ENCODE peak calls at places on chromosomes 16 and 17, in five cellular contexts. One of them, this sample, is unnamed.

GRCh38 chr16:85580684-85581083 is 32.4 kb upstream of the GSE1 start:
- DNase-seq in PC-3: no peak
- DNase-seq in GM23248: no peak
- DNase-seq in neural progenitor cell: no peak
- DNase-seq in HCT116: no peak
- DNase-seq in this sample: no peak

GRCh38 chr17:21239680-21240374 is 13.4 kb downstream of the NATD1 start:
- DNase-seq in PC-3: peak
- DNase-seq in GM23248: peak
- DNase-seq in HCT116: no peak
- DNase-seq in neural progenitor cell: peak
- DNase-seq in this sample: peak

GRCh38 chr16:10641953-10642949 is 52.5 kb downstream of the TEKT5 start:
- DNase-seq in PC-3: no peak
- DNase-seq in GM23248: no peak
- DNase-seq in HCT116: no peak
- DNase-seq in neural progenitor cell: peak
- DNase-seq in this sample: no peak

GRCh38 chr17:3977387-3977786 is 13.2 kb upstream of the ATP2A3 start:
- DNase-seq in GM23248: no peak
- DNase-seq in neural progenitor cell: no peak
- DNase-seq in PC-3: no peak
- DNase-seq in HCT116: no peak
- DNase-seq in this sample: no peak

GRCh38 chr17:63842173-63842539 is 329 bp downstream of the SMARCD2 start:
- DNase-seq in PC-3: no peak
- DNase-seq in neural progenitor cell: no peak
- DNase-seq in HCT116: no peak
- DNase-seq in GM23248: no peak
- DNase-seq in this sample: no peak

GRCh38 chr17:80101946-80102706 is 745 bp downstream of the GAA start:
- DNase-seq in GM23248: peak
- DNase-seq in neural progenitor cell: peak
- DNase-seq in HCT116: no peak
- DNase-seq in PC-3: peak
- DNase-seq in this sample: no peak

GRCh38 chr16:35745191-35745590 is 2285.8 kb downstream of the TP53TG3F start:
- DNase-seq in neural progenitor cell: no peak
- DNase-seq in HCT116: no peak
- DNase-seq in PC-3: no peak
- DNase-seq in GM23248: no peak
- DNase-seq in this sample: no peak

GRCh38 chr16:66521951-66522771 is 27.8 kb downstream of the TK2 start:
- DNase-seq in GM23248: peak
- DNase-seq in HCT116: peak
- DNase-seq in PC-3: peak
- DNase-seq in neural progenitor cell: no peak
- DNase-seq in this sample: peak

DNA sequence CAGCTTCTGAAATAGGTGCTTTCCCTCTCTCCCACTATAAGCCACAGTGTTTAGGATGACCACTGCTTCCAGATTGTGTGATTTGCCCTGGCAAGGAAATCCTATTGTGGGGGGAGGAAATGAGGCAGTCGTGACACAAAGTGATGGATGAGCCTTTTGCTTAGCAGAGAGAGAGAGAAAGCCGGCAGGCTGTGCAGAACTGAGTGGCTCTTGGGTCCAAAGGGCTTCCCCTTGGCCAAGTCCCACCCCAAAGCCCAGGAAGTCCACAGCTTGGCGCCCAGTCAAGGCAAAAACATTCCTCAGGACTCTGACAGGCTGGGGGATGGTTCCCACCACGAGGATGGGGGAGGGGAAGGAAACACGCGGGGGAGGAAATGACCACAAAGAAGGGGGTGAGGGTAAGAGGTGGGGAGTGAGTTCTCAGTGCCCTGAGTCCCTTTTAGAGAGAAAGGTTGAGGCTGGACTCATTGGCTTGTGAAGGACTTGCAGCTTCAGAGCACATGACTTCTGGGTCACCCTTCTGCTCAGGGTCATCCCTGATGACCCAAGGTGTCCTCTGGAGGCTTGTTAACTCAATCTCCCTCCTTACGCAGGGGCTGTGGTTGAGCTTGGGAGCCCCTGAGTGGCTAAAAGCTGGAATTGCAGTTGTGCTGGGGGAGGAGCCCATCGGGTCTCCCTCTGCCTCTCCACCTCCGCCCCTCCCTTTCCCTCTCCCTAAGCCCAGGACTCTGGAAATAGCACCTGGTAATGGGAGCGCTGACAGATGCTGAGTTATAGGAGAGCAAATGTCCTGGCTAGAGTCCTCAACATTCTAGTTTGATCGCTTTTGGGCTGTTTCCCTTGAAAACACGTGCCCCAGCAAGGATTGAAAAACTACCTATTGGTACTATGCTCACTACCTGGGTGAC is 10.3 kb upstream of the MSL1 start:
- DNase-seq in neural progenitor cell: peak
- DNase-seq in PC-3: peak
- DNase-seq in HCT116: peak
- DNase-seq in GM23248: peak
- DNase-seq in this sample: peak
- TF ChIP-seq EZH2 in neural progenitor cell: no peak
- TF ChIP-seq EZH2 in PC-3: no peak
- TF ChIP-seq EZH2 in HCT116: no peak
- TF ChIP-seq EZH2 in GM23248: no peak
- TF ChIP-seq EZH2 in this sample: no peak

GRCh38 chr17:7445011-7445927 is at the start of gene CHRNB1:
- DNase-seq in neural progenitor cell: peak
- DNase-seq in PC-3: no peak
- DNase-seq in HCT116: peak
- DNase-seq in GM23248: peak
- DNase-seq in this sample: no peak
- H3K9ac ChIP-seq in neural progenitor cell: no peak
- H3K9ac ChIP-seq in PC-3: no peak
- H3K9ac ChIP-seq in HCT116: peak
- H3K9ac ChIP-seq in GM23248: no peak
- H3K9ac ChIP-seq in this sample: no peak

GRCh38 chr17:43671075-43671692 is 9.5 kb upstream of the MEOX1 start:
- DNase-seq in neural progenitor cell: no peak
- DNase-seq in GM23248: peak
- DNase-seq in HCT116: no peak
- DNase-seq in PC-3: peak
- DNase-seq in this sample: no peak

GRCh38 chr17:43674394-43674793 is 12.7 kb upstream of the MEOX1 start:
- DNase-seq in PC-3: no peak
- DNase-seq in neural progenitor cell: no peak
- DNase-seq in HCT116: no peak
- DNase-seq in GM23248: no peak
- DNase-seq in this sample: no peak

GRCh38 chr17:43671755-43672502 is 10.2 kb upstream of the MEOX1 start:
- DNase-seq in PC-3: no peak
- DNase-seq in HCT116: no peak
- DNase-seq in GM23248: no peak
- DNase-seq in neural progenitor cell: no peak
- DNase-seq in this sample: no peak

GRCh38 chr17:43676471-43676870 is 14.7 kb upstream of the MEOX1 start:
- DNase-seq in PC-3: peak
- DNase-seq in HCT116: no peak
- DNase-seq in neural progenitor cell: no peak
- DNase-seq in GM23248: peak
- DNase-seq in this sample: no peak

GRCh38 chr17:43673516-43674323 is 12.0 kb upstream of the MEOX1 start:
- DNase-seq in PC-3: peak
- DNase-seq in HCT116: peak
- DNase-seq in neural progenitor cell: peak
- DNase-seq in GM23248: peak
- DNase-seq in this sample: peak
- TF ChIP-seq EZH2phosphoT487 in PC-3: no peak
- TF ChIP-seq EZH2phosphoT487 in HCT116: no peak
- TF ChIP-seq EZH2phosphoT487 in neural progenitor cell: no peak
- TF ChIP-seq EZH2phosphoT487 in GM23248: no peak
- TF ChIP-seq EZH2phosphoT487 in this sample: no peak

GRCh38 chr16:28013878-28014277 is 49.6 kb downstream of the GSG1L start:
- DNase-seq in neural progenitor cell: no peak
- DNase-seq in HCT116: no peak
- DNase-seq in GM23248: no peak
- DNase-seq in PC-3: no peak
- DNase-seq in this sample: no peak

GRCh38 chr16:28014851-28015250 is 48.7 kb downstream of the GSG1L start:
- DNase-seq in HCT116: no peak
- DNase-seq in neural progenitor cell: no peak
- DNase-seq in PC-3: no peak
- DNase-seq in GM23248: no peak
- DNase-seq in this sample: no peak

GRCh38 chr16:28012031-28012445 is 51.5 kb downstream of the GSG1L start:
- DNase-seq in HCT116: no peak
- DNase-seq in GM23248: peak
- DNase-seq in PC-3: no peak
- DNase-seq in neural progenitor cell: no peak
- DNase-seq in this sample: no peak

GRCh38 chr16:28011223-28011622 is 52.3 kb downstream of the GSG1L start:
- DNase-seq in neural progenitor cell: no peak
- DNase-seq in PC-3: no peak
- DNase-seq in GM23248: no peak
- DNase-seq in HCT116: no peak
- DNase-seq in this sample: no peak

DNA sequence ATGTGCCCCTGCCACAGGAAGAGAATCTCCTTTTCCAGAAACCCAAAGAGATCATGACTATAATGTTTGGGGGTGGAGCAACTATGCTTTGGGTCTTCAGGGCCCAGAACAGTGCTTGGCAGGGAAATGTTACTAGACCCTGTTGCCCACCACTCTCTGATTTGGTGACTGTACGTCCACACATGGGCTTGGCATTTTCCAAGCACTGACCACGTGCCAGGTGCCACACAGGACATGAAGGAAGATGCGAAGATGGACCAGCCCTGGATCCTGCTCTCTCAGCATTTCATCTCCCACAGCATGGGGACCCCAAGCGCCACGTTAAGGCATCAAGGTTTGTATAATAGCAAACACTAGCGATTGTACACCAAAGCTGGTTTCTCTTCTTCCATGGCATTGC is 50.1 kb downstream of the GSG1L start:
- DNase-seq in neural progenitor cell: no peak
- DNase-seq in GM23248: no peak
- DNase-seq in PC-3: no peak
- DNase-seq in HCT116: no peak
- DNase-seq in this sample: no peak
- TF ChIP-seq EZH2 in neural progenitor cell: no peak
- TF ChIP-seq EZH2 in GM23248: no peak
- TF ChIP-seq EZH2 in PC-3: no peak
- TF ChIP-seq EZH2 in HCT116: no peak
- TF ChIP-seq EZH2 in this sample: no peak

GRCh38 chr16:1978476-1979120 is 2.7 kb downstream of the NOXO1 start:
- DNase-seq in PC-3: no peak
- DNase-seq in HCT116: no peak
- DNase-seq in GM23248: no peak
- DNase-seq in neural progenitor cell: no peak
- DNase-seq in this sample: no peak
- H3K9ac ChIP-seq in PC-3: no peak
- H3K9ac ChIP-seq in HCT116: peak
- H3K9ac ChIP-seq in GM23248: no peak
- H3K9ac ChIP-seq in neural progenitor cell: no peak
- H3K9ac ChIP-seq in this sample: no peak